ENCODE peak calls at places on chromosomes 16 and 17, in four cellular contexts. K, V, E and Z are unnamed samples.

GRCh38 chr17:77110006-77110374 is 30.8 kb upstream of the SEC14L1 start:
- DNase-seq in K (no peak), V (no peak), E (no peak), Z (no peak)

GRCh38 chr16:57749872-57750452 is 14.4 kb downstream of the KATNB1 start:
- DNase-seq in E (no peak), V (no peak), K (no peak), Z (no peak)

GRCh38 chr17:9446528-9446927 is 129.1 kb downstream of the STX8 start:
- DNase-seq in E (no peak), V (no peak), K (no peak), Z (no peak)

GRCh38 chr16:15502041-15502725 is 67.8 kb downstream of the BMERB1 start:
- DNase-seq in V (peak; percentile 72), E (peak; percentile 68), K (peak; percentile 95), Z (no peak)

GRCh38 chr17:15441315-15441714 is 26.1 kb downstream of the CDRT4 start:
- DNase-seq in V (no peak), E (peak; percentile 34), K (no peak), Z (no peak)

GRCh38 chr16:70348991-70349390 is 2.3 kb downstream of the DDX19A start:
- DNase-seq in V (no peak), E (no peak), K (no peak), Z (no peak)

GRCh38 chr16:88973415-88974050 is 3.5 kb downstream of the CBFA2T3 start:
- DNase-seq in V (no peak), K (no peak), E (no peak), Z (no peak)

GRCh38 chr16:68364601-68364998 is 53.8 kb downstream of the PRMT7 start:
- DNase-seq in V (no peak), K (no peak), E (no peak), Z (no peak)

GRCh38 chr17:59762022-59762825 is 54.8 kb downstream of the VMP1 start:
- DNase-seq in V (no peak), K (peak; percentile 59), E (no peak), Z (no peak)

GRCh38 chr17:31679667-31680066 is 179.4 kb downstream of the COPRS start:
- DNase-seq in V (no peak), E (no peak), K (no peak), Z (no peak)

DNA sequence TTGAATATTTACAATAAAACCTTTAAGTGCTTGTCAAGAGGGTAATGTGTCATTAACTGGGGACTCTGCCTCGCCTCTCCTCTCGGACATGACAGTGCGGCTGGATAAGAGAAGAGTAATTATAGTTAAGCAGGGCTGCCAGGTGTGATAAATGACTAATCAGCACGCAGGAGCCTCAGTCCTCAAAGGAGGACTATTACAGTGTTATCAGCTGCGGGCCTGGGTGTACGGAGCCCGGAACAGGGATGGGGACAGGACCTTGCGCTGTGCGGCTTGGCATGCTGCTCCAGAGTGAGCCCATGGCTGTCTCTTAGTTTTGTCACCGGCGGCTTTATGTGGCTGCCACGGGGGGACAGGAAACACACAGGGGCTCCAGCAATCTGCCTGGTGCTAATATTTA is 607.2 kb downstream of the MAF start:
- DNase-seq in V (no peak), K (no peak), E (peak; percentile 76), Z (no peak)
- TF ChIP-seq RNF2 in V (no peak), K (no peak), E (no peak), Z (no peak)

GRCh38 chr17:14161419-14161818 is 75.2 kb downstream of the CDRT15 start:
- DNase-seq in V (no peak), E (peak; percentile 76), K (no peak), Z (no peak)
- TF ChIP-seq RNF2 in V (no peak), E (no peak), K (no peak), Z (no peak)

GRCh38 chr17:38967290-38967738 is at the start of gene FBXO47:
- DNase-seq in K (peak; percentile 98), V (peak; percentile 21), E (peak; percentile 26), Z (peak; percentile 92)

GRCh38 chr17:38970128-38970527 is 2.9 kb upstream of the FBXO47 start:
- DNase-seq in V (no peak), E (no peak), K (no peak), Z (peak; percentile 31)

GRCh38 chr17:38969281-38969680 is 2.1 kb upstream of the FBXO47 start:
- DNase-seq in K (no peak), E (no peak), V (no peak), Z (no peak)

GRCh38 chr17:38970804-38971203 is 3.6 kb upstream of the FBXO47 start:
- DNase-seq in V (no peak), K (peak; percentile 39), E (peak; percentile 20), Z (no peak)
- TF ChIP-seq RNF2 in V (no peak), K (no peak), E (no peak), Z (no peak)

GRCh38 chr17:70166571-70166970 is 2.8 kb upstream of the KCNJ2 start:
- DNase-seq in K (no peak), V (no peak), E (no peak), Z (no peak)

GRCh38 chr17:70171159-70171558 is 1.8 kb downstream of the KCNJ2 start:
- DNase-seq in V (no peak), E (no peak), K (no peak), Z (no peak)

GRCh38 chr17:70168979-70169706 is at the start of gene KCNJ2:
- DNase-seq in E (peak; percentile 77), V (peak; percentile 3), K (peak; percentile 68), Z (peak; percentile 88)

GRCh38 chr17:70169707-70170597 is 620 bp downstream of the KCNJ2 start:
- DNase-seq in K (no peak), E (no peak), V (no peak), Z (no peak)

DNA sequence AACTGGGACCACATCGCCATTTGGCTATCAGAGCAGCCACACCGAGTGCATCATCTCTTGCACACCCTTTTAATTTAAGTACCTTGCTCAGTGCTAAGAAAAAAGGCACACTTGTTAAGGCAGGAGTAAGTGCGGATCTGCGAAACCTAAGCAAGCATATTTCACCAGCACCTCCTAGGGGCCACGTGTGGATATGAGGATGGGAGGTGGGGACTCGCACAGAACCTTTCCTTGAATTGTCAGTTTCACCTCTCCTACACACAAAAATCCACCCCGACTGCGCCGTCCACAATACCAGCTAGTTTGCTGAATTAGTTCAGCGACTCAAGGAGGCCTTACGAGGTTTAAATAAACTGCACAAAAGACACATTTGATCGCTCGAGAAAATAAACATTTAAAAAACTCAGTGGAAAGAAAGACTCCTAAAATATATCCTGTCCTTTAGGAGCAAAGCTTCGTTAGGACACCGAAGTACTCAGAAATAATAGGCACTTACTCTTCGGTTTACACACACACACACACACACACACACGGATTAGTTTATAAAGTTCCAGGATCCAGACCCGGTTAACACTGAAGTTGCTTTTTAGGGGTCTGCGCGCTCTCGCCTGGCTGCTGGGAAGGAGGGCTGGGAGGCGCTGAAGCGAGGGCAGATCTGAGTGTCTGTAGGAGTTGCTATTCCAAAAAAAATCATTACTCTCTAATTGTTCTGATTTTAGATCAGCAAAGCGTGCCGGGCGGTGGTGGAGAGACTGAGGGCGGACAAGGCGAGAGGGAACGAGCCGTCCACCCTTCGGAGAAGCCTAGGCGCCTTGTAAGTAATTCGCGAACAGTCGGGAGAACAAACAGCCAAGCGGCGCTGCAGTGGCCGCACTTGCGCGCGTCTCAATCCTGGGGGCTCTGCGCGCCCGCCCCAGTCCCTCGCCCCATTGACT is 1.0 kb upstream of the KCNJ2 start:
- DNase-seq in K (peak; percentile 80), E (peak; percentile 63), V (no peak), Z (peak; percentile 10)
- TF ChIP-seq RNF2 in K (no peak), E (no peak), V (no peak), Z (no peak)

GRCh38 chr16:81705261-81705660 is 73.8 kb upstream of the PLCG2 start:
- DNase-seq in E (no peak), K (no peak), V (no peak), Z (no peak)

GRCh38 chr16:81707411-81708321 is 71.4 kb upstream of the PLCG2 start:
- DNase-seq in K (peak; percentile 63), E (no peak), V (no peak), Z (no peak)

GRCh38 chr16:81708459-81709368 is 70.4 kb upstream of the PLCG2 start:
- DNase-seq in K (peak; percentile 50), E (no peak), V (no peak), Z (no peak)

GRCh38 chr16:81709369-81709900 is 69.7 kb upstream of the PLCG2 start:
- DNase-seq in E (no peak), K (no peak), V (no peak), Z (no peak)

DNA sequence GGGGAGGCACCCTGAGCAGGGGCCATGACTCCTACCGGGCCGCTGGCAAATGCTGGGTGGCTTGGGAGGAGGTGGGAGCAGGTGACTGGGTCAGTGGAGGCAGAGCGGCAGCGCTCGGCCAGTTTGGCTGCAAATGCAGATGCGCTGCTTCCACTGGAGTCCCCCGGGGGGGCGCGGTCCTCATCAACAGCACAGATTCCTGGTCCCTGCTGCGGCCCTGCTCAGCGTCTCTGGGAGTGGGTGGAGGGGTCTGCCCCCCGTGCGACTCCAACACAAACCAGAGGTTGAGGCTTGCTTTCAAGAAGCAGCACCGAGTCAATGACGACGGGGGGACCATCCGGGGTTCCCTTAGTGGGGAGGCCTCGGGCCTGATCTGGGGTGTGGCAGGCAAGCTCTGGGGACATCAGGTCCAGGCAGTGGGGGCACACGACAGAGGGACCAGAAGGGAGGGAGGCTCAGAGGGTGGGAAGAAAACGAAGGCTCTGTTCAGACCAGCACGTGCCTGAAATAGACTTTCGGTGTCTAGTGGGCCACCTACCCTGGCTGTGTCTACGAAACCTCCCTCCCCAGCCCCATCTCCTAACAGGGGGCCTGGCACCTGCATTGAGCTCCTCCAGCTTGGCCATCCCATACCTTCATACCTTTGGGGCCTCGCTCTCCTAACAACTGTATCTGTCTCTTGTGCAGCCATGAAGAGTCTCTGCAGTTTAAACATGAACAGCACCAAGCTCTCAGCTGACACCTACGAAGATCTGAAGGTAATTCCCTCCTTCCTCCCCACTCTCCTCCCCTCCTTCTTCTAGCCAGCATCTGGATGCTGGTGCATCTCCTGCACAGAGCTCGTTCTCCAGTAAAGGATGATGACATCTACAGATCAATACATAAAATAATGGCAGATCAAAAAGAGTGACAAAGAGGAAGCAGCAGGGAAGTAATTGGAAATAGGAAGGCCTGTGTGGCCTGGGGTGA is 72.5 kb upstream of the PLCG2 start:
- DNase-seq in V (no peak), K (no peak), E (no peak), Z (no peak)
- TF ChIP-seq RNF2 in V (no peak), K (no peak), E (no peak), Z (no peak)

GRCh38 chr16:17364319-17365210 is 106.2 kb downstream of the XYLT1 start:
- DNase-seq in K (no peak), E (no peak), V (no peak), Z (no peak)
- TF ChIP-seq RNF2 in K (no peak), E (no peak), V (no peak), Z (no peak)

GRCh38 chr16:55944377-55944802 is 69.2 kb upstream of the CES5A start:
- DNase-seq in E (peak; percentile 67), K (peak; percentile 46), V (peak; percentile 50), Z (peak; percentile 38)
- TF ChIP-seq RNF2 in E (no peak), K (no peak), V (no peak), Z (no peak)